ENCODE peak calls at places on chromosomes 6 and 20, in nine cellular contexts. M, H, F, W, X, G, Y, C and I are unnamed samples.

GRCh38 chr6:116990679-116991078 is 113.6 kb downstream of the RFX6 start:
- DNase-seq in X (no peak), G (no peak), M (no peak), W (no peak), C (no peak), F (no peak), H (no peak), Y (no peak), I (no peak)

GRCh38 chr20:24718696-24719095 is 230.4 kb upstream of the CST7 start:
- DNase-seq in C (peak; percentile 16), Y (no peak), X (no peak), W (no peak), G (peak; percentile 99), M (no peak), H (no peak), F (no peak), I (no peak)

GRCh38 chr6:139409026-139409425 is 34.6 kb upstream of the CITED2 start:
- DNase-seq in H (peak; percentile 85), C (peak; percentile 26), W (no peak), G (no peak), X (peak; percentile 93), Y (peak; percentile 97), F (no peak), M (no peak), I (peak; percentile 18)

GRCh38 chr6:53603381-53604121 is 58.6 kb upstream of the GCLC start:
- DNase-seq in X (peak; percentile 76), M (no peak), C (no peak), H (no peak), G (no peak), F (no peak), Y (peak; percentile 21), W (no peak), I (no peak)

GRCh38 chr6:159692303-159693127 is 526 bp downstream of the SOD2 start:
- DNase-seq in M (no peak), C (peak; percentile 61), G (peak; percentile 51), H (peak; percentile 37), X (no peak), F (peak; percentile 55), W (peak; percentile 64), Y (no peak), I (peak; percentile 54)

GRCh38 chr6:140436023-140436811 is 1061.8 kb upstream of the CITED2 start:
- DNase-seq in X (peak; percentile 89), C (peak; percentile 95), Y (peak; percentile 99), M (no peak), F (no peak), H (peak; percentile 18), W (no peak), G (peak; percentile 67), I (peak; percentile 94)

GRCh38 chr6:36197739-36198221 is 1.2 kb downstream of the BRPF3 start:
- DNase-seq in F (no peak), C (no peak), X (no peak), Y (peak; percentile 2), W (no peak), H (no peak), G (no peak), M (no peak), I (peak; percentile 22)

GRCh38 chr6:17393335-17394191 is at the start of gene CAP2:
- DNase-seq in Y (peak; percentile 76), C (peak; percentile 93), G (peak; percentile 80), F (peak; percentile 28), W (peak; percentile 65), M (no peak), X (no peak), H (peak; percentile 71), I (peak; percentile 81)

GRCh38 chr6:6581014-6581413 is 7.5 kb upstream of the LY86 start:
- DNase-seq in W (no peak), X (no peak), F (no peak), G (peak; percentile 80), M (no peak), Y (no peak), H (no peak), C (no peak), I (no peak)

GRCh38 chr6:163904161-163904560 is 489.6 kb downstream of the QKI start:
- DNase-seq in G (no peak), H (no peak), M (no peak), W (no peak), Y (no peak), F (no peak), X (no peak), C (no peak), I (no peak)

GRCh38 chr20:61949714-61950630 is 115.7 kb downstream of the TAF4 start:
- DNase-seq in Y (no peak), C (no peak), H (no peak), F (no peak), X (no peak), W (peak; percentile 12), G (no peak), M (no peak), I (no peak)

GRCh38 chr6:148221580-148221979 is 121.1 kb upstream of the SASH1 start:
- DNase-seq in C (peak; percentile 86), M (no peak), X (no peak), F (peak; percentile 35), H (no peak), Y (no peak), G (no peak), W (no peak), I (no peak)